ENCODE peak calls at places on chromosomes 11 and 22, in four cellular contexts. G is effector memory CD4-positive, alpha-beta T cell; V is lung; E is cardiac muscle cell. F is an unnamed sample. For H3K36me3, the result is how much of the 10 kb centered on the place peaks cover.

GRCh38 chr11:61791737-61792309 is 576 bp downstream of the TMEM258 start:
- DNase-seq in G (peak), V (peak), E (peak), F (peak)

GRCh38 chr11:117584056-117584830 is 212.8 kb downstream of the DSCAML1 start:
- DNase-seq in G (no peak), V (no peak), E (peak), F (no peak)

GRCh38 chr22:46058591-46059519 is 81.9 kb upstream of the WNT7B start:
- DNase-seq in G (no peak), V (no peak), E (no peak), F (no peak)

GRCh38 chr11:69588270-69588669 is 52.7 kb upstream of the CCND1 start:
- DNase-seq in G (no peak), V (no peak), E (peak), F (no peak)

GRCh38 chr11:103398829-103399228 is 289.6 kb downstream of the DYNC2H1 start:
- DNase-seq in G (no peak), V (no peak), E (no peak), F (no peak)

GRCh38 chr11:2811206-2812091 is 74.1 kb downstream of the CDKN1C start:
- DNase-seq in G (no peak), V (no peak), E (no peak), F (no peak)

GRCh38 chr11:30635401-30635989 is 49.3 kb upstream of the MPPED2 start:
- DNase-seq in G (no peak), V (no peak), E (peak), F (peak)

GRCh38 chr22:49381595-49382450 is 445.9 kb downstream of the BRD1 start:
- DNase-seq in G (no peak), V (peak), E (no peak), F (no peak)

GRCh38 chr11:69598147-69598546 is 42.8 kb upstream of the CCND1 start:
- DNase-seq in G (no peak), V (no peak), E (no peak), F (no peak)

GRCh38 chr11:15307600-15307999 is 192.9 kb downstream of the INSC start:
- DNase-seq in G (no peak), V (no peak), E (no peak), F (no peak)

GRCh38 chr11:76240143-76240505 is 33.8 kb upstream of the WNT11 start:
- DNase-seq in G (no peak), V (no peak), E (no peak), F (no peak)

GRCh38 chr11:104061851-104062521 is 25.5 kb downstream of the DDI1 start:
- DNase-seq in G (no peak), V (no peak), E (peak), F (no peak)

GRCh38 chr11:13276454-13276851 is 1.1 kb upstream of the BMAL1 start:
- DNase-seq in G (no peak), V (no peak), E (no peak), F (no peak)

GRCh38 chr11:44707094-44707493 is 19.7 kb upstream of the TSPAN18 start:
- DNase-seq in G (no peak), V (no peak), E (no peak), F (no peak)

GRCh38 chr11:68735626-68736025 is 15.7 kb downstream of the TESMIN start:
- DNase-seq in G (no peak), V (no peak), E (no peak), F (no peak)

GRCh38 chr22:49960967-49961600 is 512 bp downstream of the PIM3 start:
- DNase-seq in G (no peak), V (peak), E (peak), F (no peak)

GRCh38 chr11:67656278-67656922 is 5.9 kb upstream of the ACY3 start:
- DNase-seq in G (no peak), V (no peak), E (no peak), F (no peak)

GRCh38 chr11:84541711-84542340 is 1085.3 kb downstream of the DLG2 start:
- DNase-seq in G (no peak), V (no peak), E (peak), F (no peak)

GRCh38 chr11:16779436-16779835 is 41.0 kb downstream of the C11orf58 start:
- DNase-seq in G (no peak), V (no peak), E (no peak), F (no peak)

GRCh38 chr11:38791346-38791961 is 2193.4 kb upstream of the RAG2 start:
- DNase-seq in G (no peak), V (peak), E (peak), F (peak)

GRCh38 chr11:16604784-16605439 is 133.5 kb upstream of the C11orf58 start:
- DNase-seq in G (no peak), V (peak), E (peak), F (no peak)

GRCh38 chr11:107018902-107019493 is 722 bp upstream of the GUCY1A2 start:
- DNase-seq in G (no peak), V (peak), E (peak), F (no peak)

GRCh38 chr22:35324067-35324466 is 24.4 kb downstream of the TOM1 start:
- DNase-seq in G (no peak), V (no peak), E (no peak), F (no peak)
- H3K36me3 ChIP-seq in G (half or more), V (half or more), E (under half), F (under half)

GRCh38 chr11:10526974-10527918 is 13.7 kb downstream of the RNF141 start:
- DNase-seq in G (no peak), V (no peak), E (no peak), F (no peak)

GRCh38 chr11:10524471-10524870 is 16.5 kb downstream of the RNF141 start:
- DNase-seq in G (no peak), V (no peak), E (no peak), F (no peak)

GRCh38 chr11:10522921-10523320 is 18.1 kb downstream of the RNF141 start:
- DNase-seq in G (no peak), V (no peak), E (no peak), F (no peak)

GRCh38 chr11:10529279-10529678 is 11.7 kb downstream of the RNF141 start:
- DNase-seq in G (no peak), V (no peak), E (no peak), F (no peak)

GRCh38 chr11:10528121-10528520 is 12.9 kb downstream of the RNF141 start:
- DNase-seq in G (no peak), V (no peak), E (no peak), F (no peak)
- H3K36me3 ChIP-seq in G (half or more), V (under half), E (under half), F (under half)

DNA sequence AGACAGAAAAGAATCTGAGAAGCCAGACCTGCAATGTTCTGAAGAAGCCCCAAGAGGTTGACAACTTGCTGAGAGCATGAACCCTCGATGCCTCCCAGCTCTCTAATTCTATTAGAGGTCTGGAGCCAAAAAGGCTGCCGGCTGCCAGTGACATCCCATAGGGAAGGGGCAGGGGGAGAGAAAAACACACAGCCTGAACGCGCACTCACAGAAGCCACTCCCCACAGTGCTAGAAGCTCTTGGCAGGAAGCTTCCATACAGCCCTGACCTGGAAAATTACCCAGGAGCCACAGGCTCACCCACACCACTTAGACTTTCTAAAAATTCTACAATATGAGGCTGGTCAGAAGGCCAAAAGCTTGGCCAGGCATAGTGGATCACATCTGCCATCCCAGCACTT is 18.3 kb downstream of the POLDIP3 start:
- DNase-seq in G (no peak), V (no peak), E (peak), F (no peak)
- H3K36me3 ChIP-seq in G (half or more), V (half or more), E (half or more), F (under half)

DNA sequence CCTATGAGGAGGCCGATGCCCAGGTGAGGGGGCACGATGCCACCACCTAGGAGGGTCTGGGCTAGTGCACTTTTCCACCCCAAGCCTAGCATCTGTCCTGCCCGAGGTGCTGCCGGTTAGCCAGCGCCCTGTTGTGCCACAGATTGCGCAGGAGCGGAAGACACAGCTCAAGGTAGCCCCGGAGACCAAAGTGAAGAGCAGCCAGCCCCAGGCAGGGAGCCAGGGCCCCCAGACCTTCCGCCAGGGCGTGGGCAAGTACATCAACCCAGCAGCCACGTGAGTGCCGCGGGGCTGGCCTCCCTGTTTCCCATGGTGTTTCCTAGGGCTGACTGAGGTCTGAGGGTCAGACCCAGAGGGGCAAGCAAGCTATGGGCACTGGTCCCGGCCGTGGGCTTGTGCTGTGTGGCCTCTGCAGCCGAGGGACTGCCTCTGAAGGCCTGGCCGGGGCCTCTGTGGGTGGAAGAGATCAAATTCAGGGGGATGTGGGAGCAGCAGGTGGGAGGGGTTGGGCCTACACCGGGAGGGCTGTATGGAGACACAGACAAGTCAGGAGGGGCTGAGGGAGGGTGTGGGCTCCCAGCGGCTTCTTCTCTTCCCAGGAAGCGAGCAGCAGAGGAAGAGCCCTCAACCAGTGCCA is 29.1 kb downstream of the PPIL2 start:
- DNase-seq in G (no peak), V (no peak), E (no peak), F (no peak)
- H3K36me3 ChIP-seq in G (half or more), V (under half), E (under half), F (under half)

GRCh38 chr22:39421691-39422090 is 22.1 kb downstream of the TAB1 start:
- DNase-seq in G (no peak), V (no peak), E (no peak), F (no peak)
- H3K36me3 ChIP-seq in G (half or more), V (under half), E (under half), F (under half)

GRCh38 chr11:86491048-86491447 is 116.4 kb downstream of the CCDC81 start:
- DNase-seq in G (no peak), V (no peak), E (no peak), F (no peak)
- H3K36me3 ChIP-seq in G (under half), V (under half), E (under half), F (under half)

GRCh38 chr22:23704829-23705228 is 14.0 kb downstream of the RGL4 start:
- DNase-seq in G (no peak), V (no peak), E (no peak), F (no peak)
- H3K36me3 ChIP-seq in G (half or more), V (under half), E (under half), F (under half)

GRCh38 chr11:17812286-17813187 is 78.0 kb downstream of the KCNC1 start:
- DNase-seq in G (no peak), V (no peak), E (no peak), F (no peak)
- H3K36me3 ChIP-seq in G (under half), V (under half), E (under half), F (under half)